ENCODE peak calls at places on chromosomes 2 and 18, in eight cellular contexts. One of them, this sample, is unnamed.

GRCh38 chr2:238925281-238925680 is 77.4 kb downstream of the TWIST2 start:
- DNase-seq in transverse colon: no peak
- DNase-seq in IMR-90: no peak
- DNase-seq in GM12891: no peak
- DNase-seq in thyroid gland: no peak
- DNase-seq in esophagus muscularis mucosa: no peak
- DNase-seq in GM12878: no peak
- DNase-seq in uterus: no peak
- DNase-seq in this sample: no peak

GRCh38 chr2:96920801-96921560 is 51.1 kb upstream of the SEMA4C start:
- DNase-seq in uterus: no peak
- DNase-seq in thyroid gland: no peak
- DNase-seq in GM12891: no peak
- DNase-seq in transverse colon: no peak
- DNase-seq in GM12878: no peak
- DNase-seq in esophagus muscularis mucosa: no peak
- DNase-seq in IMR-90: no peak
- DNase-seq in this sample: no peak

GRCh38 chr2:144701259-144701658 is 181.3 kb upstream of the ZEB2 start:
- DNase-seq in GM12891: no peak
- DNase-seq in thyroid gland: no peak
- DNase-seq in esophagus muscularis mucosa: no peak
- DNase-seq in uterus: no peak
- DNase-seq in IMR-90: no peak
- DNase-seq in GM12878: no peak
- DNase-seq in transverse colon: no peak
- DNase-seq in this sample: no peak

GRCh38 chr2:88265352-88265960 is 95.3 kb downstream of the THNSL2 start:
- DNase-seq in uterus: no peak
- DNase-seq in IMR-90: peak; percentile 5
- DNase-seq in thyroid gland: no peak
- DNase-seq in GM12891: no peak
- DNase-seq in esophagus muscularis mucosa: no peak
- DNase-seq in transverse colon: no peak
- DNase-seq in GM12878: peak; percentile 40
- DNase-seq in this sample: peak; percentile 13

GRCh38 chr2:232459419-232460035 is 3.6 kb downstream of the ALPI start:
- DNase-seq in GM12891: no peak
- DNase-seq in GM12878: no peak
- DNase-seq in thyroid gland: no peak
- DNase-seq in uterus: no peak
- DNase-seq in esophagus muscularis mucosa: no peak
- DNase-seq in transverse colon: no peak
- DNase-seq in IMR-90: no peak
- DNase-seq in this sample: no peak

GRCh38 chr2:144666032-144666431 is 146.1 kb upstream of the ZEB2 start:
- DNase-seq in transverse colon: no peak
- DNase-seq in thyroid gland: no peak
- DNase-seq in uterus: no peak
- DNase-seq in esophagus muscularis mucosa: no peak
- DNase-seq in GM12891: no peak
- DNase-seq in GM12878: no peak
- DNase-seq in IMR-90: peak; percentile 28
- DNase-seq in this sample: no peak

GRCh38 chr2:226888971-226889370 is 53.1 kb downstream of the RHBDD1 start:
- DNase-seq in esophagus muscularis mucosa: no peak
- DNase-seq in GM12891: no peak
- DNase-seq in transverse colon: no peak
- DNase-seq in IMR-90: peak; percentile 52
- DNase-seq in uterus: no peak
- DNase-seq in GM12878: no peak
- DNase-seq in thyroid gland: no peak
- DNase-seq in this sample: no peak

GRCh38 chr2:501130-501529 is 176.1 kb downstream of the TMEM18 start:
- DNase-seq in thyroid gland: no peak
- DNase-seq in transverse colon: no peak
- DNase-seq in esophagus muscularis mucosa: no peak
- DNase-seq in GM12878: no peak
- DNase-seq in IMR-90: no peak
- DNase-seq in uterus: no peak
- DNase-seq in GM12891: no peak
- DNase-seq in this sample: no peak

GRCh38 chr2:228599297-228599696 is 417.8 kb upstream of the SPHKAP start:
- DNase-seq in GM12878: no peak
- DNase-seq in transverse colon: peak; percentile 46
- DNase-seq in GM12891: no peak
- DNase-seq in esophagus muscularis mucosa: no peak
- DNase-seq in uterus: no peak
- DNase-seq in thyroid gland: no peak
- DNase-seq in IMR-90: no peak
- DNase-seq in this sample: no peak

GRCh38 chr2:19914266-19914975 is 12.6 kb upstream of the TTC32 start:
- DNase-seq in transverse colon: no peak
- DNase-seq in thyroid gland: no peak
- DNase-seq in esophagus muscularis mucosa: no peak
- DNase-seq in GM12891: no peak
- DNase-seq in GM12878: no peak
- DNase-seq in uterus: no peak
- DNase-seq in IMR-90: no peak
- DNase-seq in this sample: no peak

GRCh38 chr2:189233527-189233926 is 54.0 kb upstream of the COL5A2 start:
- DNase-seq in IMR-90: peak; percentile 58
- DNase-seq in GM12891: no peak
- DNase-seq in thyroid gland: no peak
- DNase-seq in uterus: no peak
- DNase-seq in esophagus muscularis mucosa: no peak
- DNase-seq in GM12878: no peak
- DNase-seq in transverse colon: no peak
- DNase-seq in this sample: no peak

GRCh38 chr2:9165625-9166024 is 41.0 kb upstream of the ASAP2 start:
- DNase-seq in thyroid gland: peak; percentile 65
- DNase-seq in esophagus muscularis mucosa: no peak
- DNase-seq in GM12878: no peak
- DNase-seq in uterus: no peak
- DNase-seq in GM12891: no peak
- DNase-seq in IMR-90: peak; percentile 68
- DNase-seq in transverse colon: no peak
- DNase-seq in this sample: no peak

GRCh38 chr2:41836944-41837343 is 210.9 kb upstream of the PKDCC start:
- DNase-seq in GM12891: peak; percentile 4
- DNase-seq in transverse colon: peak; percentile 35
- DNase-seq in IMR-90: peak; percentile 58
- DNase-seq in GM12878: no peak
- DNase-seq in thyroid gland: peak; percentile 70
- DNase-seq in esophagus muscularis mucosa: no peak
- DNase-seq in uterus: no peak
- DNase-seq in this sample: peak; percentile 36

GRCh38 chr2:6073260-6074141 is 381.3 kb downstream of the SOX11 start:
- DNase-seq in IMR-90: peak; percentile 74
- DNase-seq in esophagus muscularis mucosa: no peak
- DNase-seq in uterus: no peak
- DNase-seq in GM12891: no peak
- DNase-seq in transverse colon: no peak
- DNase-seq in thyroid gland: peak; percentile 54
- DNase-seq in GM12878: no peak
- DNase-seq in this sample: no peak

GRCh38 chr2:23602113-23602512 is 217.1 kb downstream of the KLHL29 start:
- DNase-seq in transverse colon: peak; percentile 55
- DNase-seq in GM12891: no peak
- DNase-seq in GM12878: no peak
- DNase-seq in esophagus muscularis mucosa: no peak
- DNase-seq in IMR-90: peak; percentile 81
- DNase-seq in thyroid gland: no peak
- DNase-seq in uterus: peak; percentile 59
- DNase-seq in this sample: no peak

GRCh38 chr2:10620481-10620880 is 69.3 kb downstream of the NOL10 start:
- DNase-seq in IMR-90: peak; percentile 94
- DNase-seq in uterus: no peak
- DNase-seq in GM12891: no peak
- DNase-seq in esophagus muscularis mucosa: no peak
- DNase-seq in thyroid gland: no peak
- DNase-seq in transverse colon: no peak
- DNase-seq in GM12878: no peak
- DNase-seq in this sample: no peak

GRCh38 chr2:150548527-150548926 is 61.1 kb upstream of the RND3 start:
- DNase-seq in esophagus muscularis mucosa: no peak
- DNase-seq in IMR-90: peak; percentile 39
- DNase-seq in uterus: no peak
- DNase-seq in GM12878: no peak
- DNase-seq in thyroid gland: no peak
- DNase-seq in transverse colon: no peak
- DNase-seq in GM12891: no peak
- DNase-seq in this sample: peak; percentile 7

GRCh38 chr2:238125127-238125885 is 13.2 kb upstream of the KLHL30 start:
- DNase-seq in transverse colon: no peak
- DNase-seq in IMR-90: no peak
- DNase-seq in uterus: no peak
- DNase-seq in GM12891: no peak
- DNase-seq in thyroid gland: no peak
- DNase-seq in esophagus muscularis mucosa: no peak
- DNase-seq in GM12878: no peak
- DNase-seq in this sample: no peak

GRCh38 chr2:168798076-168798887 is 4.2 kb upstream of the NOSTRIN start:
- DNase-seq in esophagus muscularis mucosa: no peak
- DNase-seq in GM12891: no peak
- DNase-seq in transverse colon: peak; percentile 67
- DNase-seq in GM12878: no peak
- DNase-seq in thyroid gland: no peak
- DNase-seq in IMR-90: no peak
- DNase-seq in uterus: no peak
- DNase-seq in this sample: peak; percentile 41

GRCh38 chr2:239313251-239313650 is 87.6 kb downstream of the HDAC4 start:
- DNase-seq in GM12878: no peak
- DNase-seq in transverse colon: no peak
- DNase-seq in uterus: no peak
- DNase-seq in thyroid gland: no peak
- DNase-seq in esophagus muscularis mucosa: no peak
- DNase-seq in GM12891: no peak
- DNase-seq in IMR-90: no peak
- DNase-seq in this sample: no peak

GRCh38 chr18:55048892-55049291 is 89.6 kb upstream of the CCDC68 start:
- DNase-seq in uterus: no peak
- DNase-seq in GM12891: no peak
- DNase-seq in thyroid gland: no peak
- DNase-seq in GM12878: no peak
- DNase-seq in esophagus muscularis mucosa: no peak
- DNase-seq in IMR-90: peak; percentile 65
- DNase-seq in transverse colon: no peak
- DNase-seq in this sample: no peak

GRCh38 chr2:38856165-38856564 is 19.6 kb downstream of the DHX57 start:
- DNase-seq in thyroid gland: no peak
- DNase-seq in GM12891: no peak
- DNase-seq in uterus: no peak
- DNase-seq in IMR-90: peak; percentile 65
- DNase-seq in esophagus muscularis mucosa: no peak
- DNase-seq in transverse colon: no peak
- DNase-seq in GM12878: no peak
- DNase-seq in this sample: no peak

DNA sequence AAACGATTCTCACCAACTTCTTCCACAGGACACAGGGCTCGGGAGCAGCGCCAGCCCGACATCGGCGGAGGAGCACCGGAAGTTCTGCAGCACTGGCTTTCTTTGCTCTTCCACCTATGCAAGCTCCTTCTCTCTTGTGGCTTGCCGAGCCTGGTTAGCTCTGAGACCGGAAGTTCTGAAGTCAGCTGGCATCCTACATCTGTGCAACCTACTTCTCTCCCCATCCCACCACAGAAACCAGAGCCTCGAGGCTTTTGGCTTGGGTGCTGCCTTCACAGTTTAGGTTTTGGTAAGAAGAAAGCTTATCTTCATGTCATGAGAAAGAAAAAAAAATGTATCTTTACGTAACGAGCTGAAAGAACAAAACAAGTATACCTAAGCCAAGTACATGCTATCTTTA is 111.7 kb downstream of the ANKRD44 start:
- DNase-seq in GM12878: peak; percentile 98
- DNase-seq in uterus: peak; percentile 36
- DNase-seq in IMR-90: no peak
- DNase-seq in transverse colon: peak; percentile 79
- DNase-seq in esophagus muscularis mucosa: no peak
- DNase-seq in thyroid gland: peak; percentile 21
- DNase-seq in GM12891: peak; percentile 42
- DNase-seq in this sample: peak; percentile 12
- TF ChIP-seq POLR2A in GM12878: peak; percentile 87
- TF ChIP-seq POLR2A in uterus: no peak
- TF ChIP-seq POLR2A in IMR-90: no peak
- TF ChIP-seq POLR2A in transverse colon: peak; percentile 35
- TF ChIP-seq POLR2A in esophagus muscularis mucosa: no peak
- TF ChIP-seq POLR2A in thyroid gland: no peak
- TF ChIP-seq POLR2A in GM12891: peak; percentile 96
- TF ChIP-seq POLR2A in this sample: no peak

DNA sequence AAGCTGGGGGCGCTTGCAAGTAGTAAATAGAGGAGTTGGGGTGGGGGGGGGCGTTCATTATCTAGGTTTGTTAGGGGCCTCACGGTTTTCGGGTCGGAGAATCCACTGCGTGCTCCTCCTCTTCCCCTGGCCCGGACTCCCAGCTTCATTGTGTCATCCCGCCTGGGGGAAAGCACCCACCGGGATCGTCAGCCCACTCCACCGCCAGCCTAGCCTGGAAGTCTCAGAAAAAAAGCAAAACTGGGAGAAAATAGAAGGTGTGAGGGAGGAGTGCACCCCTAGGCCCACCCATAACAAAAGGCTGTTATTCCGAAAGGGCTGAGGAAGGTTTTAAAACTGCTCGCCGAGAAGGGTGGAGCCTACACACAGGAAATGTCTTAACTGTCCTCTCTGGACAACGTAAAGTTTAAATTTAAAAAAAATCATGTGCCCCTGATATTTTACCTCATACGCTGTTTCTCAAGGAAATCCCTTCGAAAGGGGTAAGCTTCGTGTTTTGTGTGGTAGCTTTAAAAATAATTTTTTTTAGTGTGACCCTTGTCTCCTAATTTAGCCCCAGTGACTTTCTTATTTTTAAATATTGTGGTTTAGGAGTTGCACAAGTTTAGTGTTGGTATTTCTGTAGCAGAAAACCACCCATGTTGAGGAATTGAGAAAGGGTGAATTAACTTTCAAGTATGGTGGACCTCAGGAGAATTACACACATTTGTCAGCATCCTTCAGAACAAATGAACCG is 104.2 kb downstream of the SPTBN1 start:
- DNase-seq in thyroid gland: peak; percentile 29
- DNase-seq in transverse colon: peak; percentile 69
- DNase-seq in uterus: peak; percentile 51
- DNase-seq in IMR-90: peak; percentile 59
- DNase-seq in GM12891: no peak
- DNase-seq in esophagus muscularis mucosa: no peak
- DNase-seq in GM12878: no peak
- DNase-seq in this sample: peak; percentile 9
- TF ChIP-seq POLR2A in thyroid gland: no peak
- TF ChIP-seq POLR2A in transverse colon: peak; percentile 76
- TF ChIP-seq POLR2A in uterus: no peak
- TF ChIP-seq POLR2A in IMR-90: peak; percentile 28
- TF ChIP-seq POLR2A in GM12891: peak; percentile 80
- TF ChIP-seq POLR2A in esophagus muscularis mucosa: no peak
- TF ChIP-seq POLR2A in GM12878: peak; percentile 80
- TF ChIP-seq POLR2A in this sample: no peak

GRCh38 chr2:108878276-108878675 is 91.7 kb downstream of the CCDC138 start:
- DNase-seq in GM12891: no peak
- DNase-seq in uterus: no peak
- DNase-seq in transverse colon: no peak
- DNase-seq in thyroid gland: no peak
- DNase-seq in GM12878: no peak
- DNase-seq in IMR-90: no peak
- DNase-seq in esophagus muscularis mucosa: no peak
- DNase-seq in this sample: no peak
- TF ChIP-seq POLR2A in GM12891: no peak
- TF ChIP-seq POLR2A in uterus: no peak
- TF ChIP-seq POLR2A in transverse colon: no peak
- TF ChIP-seq POLR2A in thyroid gland: no peak
- TF ChIP-seq POLR2A in GM12878: no peak
- TF ChIP-seq POLR2A in IMR-90: no peak
- TF ChIP-seq POLR2A in esophagus muscularis mucosa: no peak
- TF ChIP-seq POLR2A in this sample: no peak

GRCh38 chr2:67130526-67131309 is 266.4 kb upstream of the ETAA1 start:
- DNase-seq in IMR-90: peak; percentile 84
- DNase-seq in thyroid gland: no peak
- DNase-seq in esophagus muscularis mucosa: no peak
- DNase-seq in GM12891: no peak
- DNase-seq in uterus: no peak
- DNase-seq in GM12878: no peak
- DNase-seq in transverse colon: no peak
- DNase-seq in this sample: no peak
- TF ChIP-seq POLR2A in IMR-90: no peak
- TF ChIP-seq POLR2A in thyroid gland: no peak
- TF ChIP-seq POLR2A in esophagus muscularis mucosa: no peak
- TF ChIP-seq POLR2A in GM12891: no peak
- TF ChIP-seq POLR2A in uterus: no peak
- TF ChIP-seq POLR2A in GM12878: no peak
- TF ChIP-seq POLR2A in transverse colon: no peak
- TF ChIP-seq POLR2A in this sample: no peak